ENCODE peak calls at places on chromosomes 6 and 20, in four cellular contexts. I, Y, E and U are unnamed samples.

GRCh38 chr20:62733250-62733842 is 24.7 kb downstream of the NTSR1 start:
- DNase-seq in I (no peak), Y (no peak), E (no peak), U (no peak)

GRCh38 chr6:85383042-85383441 is 66.8 kb upstream of the NT5E start:
- DNase-seq in I (no peak), Y (no peak), E (no peak), U (no peak)

GRCh38 chr6:6587696-6588063 is 840 bp upstream of the LY86 start:
- DNase-seq in I (no peak), Y (no peak), E (no peak), U (no peak)

GRCh38 chr20:45465492-45466266 is 3.9 kb upstream of the WFDC2 start:
- DNase-seq in I (no peak), Y (no peak), E (no peak), U (no peak)

GRCh38 chr6:95545226-95545625 is 32.1 kb upstream of the MANEA start:
- DNase-seq in I (no peak), Y (no peak), E (no peak), U (no peak)

GRCh38 chr6:52363222-52363867 is 1.4 kb downstream of the PAQR8 start:
- DNase-seq in I (no peak), Y (no peak), E (no peak), U (peak; percentile 75)

GRCh38 chr6:20038805-20039204 is 173.5 kb downstream of the MBOAT1 start:
- DNase-seq in I (no peak), Y (no peak), E (no peak), U (no peak)

GRCh38 chr20:44428174-44429016 is 47.3 kb upstream of the TTPAL start:
- DNase-seq in I (no peak), Y (no peak), E (no peak), U (peak; percentile 99)

GRCh38 chr6:38221236-38221635 is 401.7 kb downstream of the ZFAND3 start:
- DNase-seq in I (no peak), Y (no peak), E (no peak), U (no peak)

GRCh38 chr20:46545077-46545826 is 5.2 kb downstream of the OCSTAMP start:
- DNase-seq in I (no peak), Y (no peak), E (no peak), U (no peak)

GRCh38 chr6:99341862-99342455 is 7.5 kb downstream of the FAXC start:
- DNase-seq in I (no peak), Y (no peak), E (no peak), U (no peak)

GRCh38 chr20:10789386-10789785 is 115.6 kb upstream of the JAG1 start:
- DNase-seq in I (no peak), Y (no peak), E (no peak), U (no peak)

GRCh38 chr20:51705400-51705799 is 62.8 kb downstream of the ATP9A start:
- DNase-seq in I (no peak), Y (no peak), E (no peak), U (no peak)

GRCh38 chr20:36499723-36500501 is 41.4 kb upstream of the MYL9 start:
- DNase-seq in I (no peak), Y (no peak), E (no peak), U (no peak)

GRCh38 chr6:116389357-116389756 is 18.6 kb downstream of the DSE start:
- DNase-seq in I (no peak), Y (no peak), E (no peak), U (no peak)

GRCh38 chr6:114762145-114762544 is 419.3 kb upstream of the HS3ST5 start:
- DNase-seq in I (no peak), Y (no peak), E (no peak), U (no peak)

GRCh38 chr6:157755752-157756411 is 67.2 kb upstream of the SNX9 start:
- DNase-seq in I (no peak), Y (no peak), E (no peak), U (no peak)

GRCh38 chr6:13769655-13770053 is 44.7 kb downstream of the MCUR1 start:
- DNase-seq in I (peak; percentile 65), Y (no peak), E (no peak), U (no peak)

GRCh38 chr6:11732036-11732545 is 46.5 kb downstream of the ADTRP start:
- DNase-seq in I (no peak), Y (no peak), E (peak; percentile 99), U (no peak)

GRCh38 chr6:18016133-18016532 is 28.7 kb upstream of the KIF13A start:
- DNase-seq in I (no peak), Y (peak; percentile 6), E (no peak), U (no peak)

GRCh38 chr6:125363010-125363359 is 61.2 kb upstream of the HDDC2 start:
- DNase-seq in I (no peak), Y (no peak), E (no peak), U (peak; percentile 9)

GRCh38 chr6:147677647-147678046 is 169.2 kb downstream of the SAMD5 start:
- DNase-seq in I (no peak), Y (no peak), E (no peak), U (no peak)

GRCh38 chr6:6746970-6747338 is 158.4 kb downstream of the LY86 start:
- DNase-seq in I (no peak), Y (no peak), E (no peak), U (no peak)

GRCh38 chr6:112502348-112503130 is 155.4 kb downstream of the RFPL4B start:
- DNase-seq in I (no peak), Y (peak; percentile 4), E (no peak), U (no peak)

DNA sequence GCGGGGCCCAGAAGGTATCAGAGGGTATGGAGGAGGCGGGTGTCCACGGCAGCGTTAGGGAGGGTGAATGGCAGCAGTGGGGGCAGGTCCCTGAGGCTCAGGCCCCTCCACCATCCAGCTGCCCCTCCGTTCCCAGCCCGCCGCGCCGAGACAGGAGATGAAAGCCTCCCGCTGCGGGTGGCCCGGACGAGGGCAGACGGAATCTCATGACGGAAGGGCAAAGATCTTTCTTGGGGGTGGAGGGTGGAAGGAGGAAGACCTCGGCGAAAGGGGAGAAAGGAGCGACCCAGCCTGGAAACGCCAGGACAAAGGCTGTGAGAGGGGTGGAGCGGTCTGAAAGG is 441 bp downstream of the MICAL1 start:
- DNase-seq in I (peak; percentile 51), Y (no peak), E (no peak), U (no peak)
- TF ChIP-seq TCF7 in I (no peak), Y (no peak), E (no peak), U (peak; percentile 51)

GRCh38 chr6:21680611-21681010 is 87.1 kb downstream of the SOX4 start:
- DNase-seq in I (no peak), Y (no peak), E (no peak), U (no peak)
- TF ChIP-seq TCF7 in I (no peak), Y (no peak), E (no peak), U (no peak)

DNA sequence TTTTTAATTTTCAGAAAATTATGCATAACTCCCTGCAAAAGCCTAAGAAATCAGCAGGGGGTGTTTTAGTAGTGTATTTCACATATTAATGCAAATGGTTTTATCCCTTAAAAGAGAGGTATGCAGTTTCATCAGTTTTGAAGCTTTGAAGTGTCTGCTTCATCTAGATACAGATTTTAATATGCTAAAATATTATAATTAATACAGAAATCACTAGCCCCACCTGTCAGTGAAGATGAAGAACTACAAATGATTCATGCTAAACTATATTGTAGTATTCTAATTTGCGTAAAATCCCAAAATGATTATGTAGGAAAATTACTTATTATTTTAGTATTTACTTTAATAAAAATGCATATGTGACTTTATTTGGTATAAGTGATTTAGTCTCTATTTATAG is 2.9 kb upstream of the TFB1M start:
- DNase-seq in I (no peak), Y (no peak), E (no peak), U (no peak)
- TF ChIP-seq TCF7 in I (no peak), Y (no peak), E (no peak), U (no peak)

DNA sequence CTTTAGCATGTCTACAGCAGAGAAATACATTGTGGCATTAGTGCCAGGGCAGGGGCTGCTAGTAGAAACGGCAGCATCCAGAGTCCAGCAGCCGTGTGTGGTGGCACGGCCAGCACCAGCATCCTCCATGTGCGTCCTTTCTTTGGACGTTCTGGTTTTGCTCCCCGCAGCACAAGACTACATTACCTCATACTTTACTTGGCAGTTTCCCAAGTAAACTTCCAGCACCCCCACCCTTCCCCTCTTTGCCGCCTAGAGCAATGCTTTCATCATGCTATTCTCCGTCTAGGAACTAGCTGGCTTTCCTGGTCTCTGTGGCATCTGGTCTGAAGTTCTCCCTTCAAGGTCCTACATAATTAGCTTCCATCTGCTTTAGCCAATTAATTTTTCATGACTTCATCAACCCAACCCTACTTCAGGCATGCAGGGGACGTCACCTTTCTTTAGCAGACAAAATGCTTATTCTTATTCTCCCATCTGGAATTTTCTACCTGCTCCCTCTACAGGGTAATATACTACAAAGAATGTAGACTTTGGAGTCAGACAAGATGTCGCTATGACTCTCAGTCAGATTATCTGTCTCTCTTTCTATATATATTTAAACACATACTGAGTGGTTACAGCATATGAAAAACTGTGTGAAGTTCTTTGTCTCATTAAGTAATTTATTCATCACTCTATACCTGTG is 67.5 kb downstream of the BLOC1S5 start:
- DNase-seq in I (no peak), Y (no peak), E (no peak), U (peak; percentile 31)
- TF ChIP-seq TCF7 in I (no peak), Y (no peak), E (no peak), U (no peak)

DNA sequence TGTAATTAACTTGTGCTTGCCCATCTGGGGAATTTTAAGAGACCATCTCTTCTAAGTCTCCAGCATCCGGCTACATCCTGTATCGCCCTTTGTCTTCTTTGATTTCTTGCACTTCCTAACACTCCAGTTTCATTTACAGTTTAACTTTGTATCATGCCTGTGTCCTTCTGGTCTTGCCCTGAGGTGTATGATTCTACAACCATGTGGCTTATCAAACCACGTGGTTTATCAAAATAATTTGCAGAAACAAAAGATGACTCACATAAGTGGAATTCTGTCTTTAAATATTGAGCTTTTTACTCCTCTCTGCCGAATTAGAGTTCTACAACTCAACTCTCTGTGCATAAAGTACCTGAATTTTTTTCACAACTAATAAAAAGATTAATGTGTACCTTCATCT is 580.7 kb downstream of the KIF16B start:
- DNase-seq in I (no peak), Y (no peak), E (no peak), U (no peak)
- TF ChIP-seq TCF7 in I (no peak), Y (no peak), E (no peak), U (no peak)

GRCh38 chr6:167329014-167329413 is 4.1 kb downstream of the TTLL2 start:
- DNase-seq in I (no peak), Y (no peak), E (no peak), U (no peak)
- TF ChIP-seq TCF7 in I (no peak), Y (no peak), E (no peak), U (no peak)

DNA sequence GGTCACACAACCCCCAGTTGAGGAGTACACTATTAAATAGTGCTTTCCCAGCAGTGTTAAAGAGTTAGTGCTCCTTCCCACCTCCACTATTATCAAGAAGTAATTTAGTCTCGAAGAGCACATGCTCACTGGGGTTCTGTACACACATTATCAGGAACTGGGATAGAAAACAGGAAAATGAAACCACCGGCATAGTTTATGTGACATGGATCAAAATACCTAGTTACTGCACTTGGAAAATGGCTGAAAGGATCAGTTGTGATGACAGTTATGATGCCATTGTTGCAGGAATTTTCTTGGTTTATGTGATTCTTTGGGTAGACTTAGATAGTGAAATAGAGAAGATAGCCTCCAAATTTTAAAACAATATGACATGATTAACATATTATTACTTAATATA is 152.9 kb downstream of the AKAP7 start:
- DNase-seq in I (no peak), Y (no peak), E (no peak), U (no peak)
- TF ChIP-seq TCF7 in I (no peak), Y (no peak), E (no peak), U (no peak)

GRCh38 chr20:37537505-37537904 is 9.8 kb upstream of the BLCAP start:
- DNase-seq in I (no peak), Y (no peak), E (no peak), U (no peak)
- TF ChIP-seq TCF7 in I (no peak), Y (no peak), E (no peak), U (no peak)